ENCODE peak calls at places on chromosomes 11 and 22, in seven cellular contexts. One of them, this sample, is unnamed.
A peak's percentile ranks its signal among the peaks of the same experiment; 100 is the strongest.

GRCh38 chr11:108016647-108017046 is 7.9 kb downstream of the CUL5 start:
- DNase-seq in IMR-90: no peak
- DNase-seq in spleen: no peak
- DNase-seq in adipocyte: no peak
- DNase-seq in body of pancreas: no peak
- DNase-seq in neuronal stem cell: no peak
- DNase-seq in Panc1: no peak
- DNase-seq in this sample: no peak

GRCh38 chr11:103881518-103882070 is 154.8 kb upstream of the DDI1 start:
- DNase-seq in Panc1: no peak
- DNase-seq in adipocyte: peak; percentile 62
- DNase-seq in spleen: no peak
- DNase-seq in neuronal stem cell: no peak
- DNase-seq in body of pancreas: no peak
- DNase-seq in IMR-90: no peak
- DNase-seq in this sample: no peak

GRCh38 chr22:30104501-30105156 is 24.4 kb downstream of the HORMAD2 start:
- DNase-seq in body of pancreas: no peak
- DNase-seq in adipocyte: no peak
- DNase-seq in neuronal stem cell: no peak
- DNase-seq in IMR-90: peak; percentile 54
- DNase-seq in Panc1: no peak
- DNase-seq in spleen: no peak
- DNase-seq in this sample: no peak

GRCh38 chr11:117425679-117426296 is 98.1 kb downstream of the CEP164 start:
- DNase-seq in adipocyte: no peak
- DNase-seq in neuronal stem cell: no peak
- DNase-seq in spleen: peak; percentile 16
- DNase-seq in Panc1: no peak
- DNase-seq in body of pancreas: no peak
- DNase-seq in IMR-90: no peak
- DNase-seq in this sample: no peak

GRCh38 chr22:41239443-41240128 is 1.1 kb downstream of the CHADL start:
- DNase-seq in neuronal stem cell: no peak
- DNase-seq in spleen: no peak
- DNase-seq in IMR-90: no peak
- DNase-seq in Panc1: no peak
- DNase-seq in body of pancreas: no peak
- DNase-seq in adipocyte: no peak
- DNase-seq in this sample: no peak

GRCh38 chr11:79727221-79727620 is 286.4 kb upstream of the TENM4 start:
- DNase-seq in spleen: no peak
- DNase-seq in Panc1: no peak
- DNase-seq in IMR-90: no peak
- DNase-seq in adipocyte: no peak
- DNase-seq in body of pancreas: no peak
- DNase-seq in neuronal stem cell: no peak
- DNase-seq in this sample: no peak

GRCh38 chr22:31259798-31260473 is 32.4 kb downstream of the PIK3IP1 start:
- DNase-seq in neuronal stem cell: no peak
- DNase-seq in spleen: no peak
- DNase-seq in Panc1: no peak
- DNase-seq in adipocyte: no peak
- DNase-seq in body of pancreas: no peak
- DNase-seq in IMR-90: no peak
- DNase-seq in this sample: no peak

GRCh38 chr11:69599502-69599901 is 41.5 kb upstream of the CCND1 start:
- DNase-seq in neuronal stem cell: no peak
- DNase-seq in adipocyte: no peak
- DNase-seq in spleen: no peak
- DNase-seq in Panc1: no peak
- DNase-seq in body of pancreas: no peak
- DNase-seq in IMR-90: no peak
- DNase-seq in this sample: no peak

GRCh38 chr11:43895601-43896000 is 15.0 kb downstream of the ALKBH3 start:
- DNase-seq in body of pancreas: no peak
- DNase-seq in spleen: no peak
- DNase-seq in neuronal stem cell: no peak
- DNase-seq in Panc1: no peak
- DNase-seq in adipocyte: no peak
- DNase-seq in IMR-90: no peak
- DNase-seq in this sample: no peak

GRCh38 chr11:43898574-43898973 is 17.9 kb downstream of the ALKBH3 start:
- DNase-seq in Panc1: no peak
- DNase-seq in neuronal stem cell: no peak
- DNase-seq in adipocyte: no peak
- DNase-seq in spleen: no peak
- DNase-seq in body of pancreas: no peak
- DNase-seq in IMR-90: no peak
- DNase-seq in this sample: no peak

GRCh38 chr11:43894546-43894945 is 13.9 kb downstream of the ALKBH3 start:
- DNase-seq in Panc1: no peak
- DNase-seq in neuronal stem cell: no peak
- DNase-seq in IMR-90: no peak
- DNase-seq in adipocyte: no peak
- DNase-seq in body of pancreas: no peak
- DNase-seq in spleen: no peak
- DNase-seq in this sample: no peak

GRCh38 chr11:43892851-43893250 is 12.2 kb downstream of the ALKBH3 start:
- DNase-seq in adipocyte: no peak
- DNase-seq in IMR-90: no peak
- DNase-seq in body of pancreas: no peak
- DNase-seq in Panc1: no peak
- DNase-seq in neuronal stem cell: no peak
- DNase-seq in spleen: no peak
- DNase-seq in this sample: no peak
- H3K36me3 ChIP-seq in adipocyte: peaks cover 87% of the 10 kb centered on the region
- H3K36me3 ChIP-seq in IMR-90: peaks cover 32% of the 10 kb centered on the region
- H3K36me3 ChIP-seq in body of pancreas: no peaks in the 10 kb centered on the region
- H3K36me3 ChIP-seq in Panc1: peaks cover 9% of the 10 kb centered on the region
- H3K36me3 ChIP-seq in neuronal stem cell: peaks cover 91% of the 10 kb centered on the region
- H3K36me3 ChIP-seq in spleen: peaks cover 75% of the 10 kb centered on the region
- H3K36me3 ChIP-seq in this sample: no peaks in the 10 kb centered on the region

GRCh38 chr11:72294566-72295395 is 50.8 kb upstream of the PHOX2A start:
- DNase-seq in spleen: no peak
- DNase-seq in neuronal stem cell: no peak
- DNase-seq in IMR-90: no peak
- DNase-seq in adipocyte: no peak
- DNase-seq in body of pancreas: no peak
- DNase-seq in Panc1: no peak
- DNase-seq in this sample: no peak

GRCh38 chr11:72295471-72295870 is 51.5 kb upstream of the PHOX2A start:
- DNase-seq in neuronal stem cell: no peak
- DNase-seq in IMR-90: no peak
- DNase-seq in Panc1: no peak
- DNase-seq in body of pancreas: no peak
- DNase-seq in spleen: no peak
- DNase-seq in adipocyte: no peak
- DNase-seq in this sample: no peak

GRCh38 chr11:72298931-72299330 is 55.0 kb upstream of the PHOX2A start:
- DNase-seq in neuronal stem cell: no peak
- DNase-seq in body of pancreas: no peak
- DNase-seq in Panc1: no peak
- DNase-seq in adipocyte: no peak
- DNase-seq in spleen: no peak
- DNase-seq in IMR-90: no peak
- DNase-seq in this sample: no peak

GRCh38 chr11:72300268-72300667 is 56.3 kb upstream of the PHOX2A start:
- DNase-seq in IMR-90: no peak
- DNase-seq in Panc1: no peak
- DNase-seq in body of pancreas: no peak
- DNase-seq in neuronal stem cell: no peak
- DNase-seq in adipocyte: no peak
- DNase-seq in spleen: no peak
- DNase-seq in this sample: no peak

DNA sequence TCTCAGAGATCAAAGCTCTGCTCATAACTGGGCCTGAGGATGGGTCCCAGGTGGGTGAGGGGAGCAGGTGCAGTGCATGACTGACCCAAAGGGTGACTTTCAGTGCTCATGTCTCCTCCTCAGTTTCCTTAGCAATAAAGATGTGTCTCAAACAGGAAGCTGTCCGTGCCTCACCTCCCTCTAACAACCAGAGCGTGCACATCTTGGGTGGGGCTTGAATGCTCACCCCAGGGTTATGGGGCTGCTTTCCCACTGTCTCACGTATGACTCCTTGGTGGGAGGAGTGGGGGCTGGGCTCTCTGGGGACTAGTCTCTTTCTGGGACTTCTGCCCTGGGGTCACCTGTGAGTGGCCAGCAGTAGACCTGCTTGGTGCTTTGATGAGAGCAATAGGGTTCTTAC is 53.9 kb upstream of the PHOX2A start:
- DNase-seq in adipocyte: no peak
- DNase-seq in body of pancreas: no peak
- DNase-seq in IMR-90: no peak
- DNase-seq in Panc1: no peak
- DNase-seq in neuronal stem cell: no peak
- DNase-seq in spleen: no peak
- DNase-seq in this sample: no peak
- H3K36me3 ChIP-seq in adipocyte: peaks cover 72% of the 10 kb centered on the region
- H3K36me3 ChIP-seq in body of pancreas: no peaks in the 10 kb centered on the region
- H3K36me3 ChIP-seq in IMR-90: peaks cover 25% of the 10 kb centered on the region
- H3K36me3 ChIP-seq in Panc1: no peaks in the 10 kb centered on the region
- H3K36me3 ChIP-seq in neuronal stem cell: peaks cover 73% of the 10 kb centered on the region
- H3K36me3 ChIP-seq in spleen: peaks cover 72% of the 10 kb centered on the region
- H3K36me3 ChIP-seq in this sample: no peaks in the 10 kb centered on the region

GRCh38 chr11:8792636-8793035 is 110.0 kb downstream of the RPL27A start:
- DNase-seq in neuronal stem cell: no peak
- DNase-seq in adipocyte: peak; percentile 50
- DNase-seq in spleen: no peak
- DNase-seq in IMR-90: no peak
- DNase-seq in Panc1: no peak
- DNase-seq in body of pancreas: no peak
- DNase-seq in this sample: no peak

GRCh38 chr11:8788616-8789015 is 106.0 kb downstream of the RPL27A start:
- DNase-seq in neuronal stem cell: no peak
- DNase-seq in IMR-90: no peak
- DNase-seq in adipocyte: no peak
- DNase-seq in body of pancreas: no peak
- DNase-seq in spleen: no peak
- DNase-seq in Panc1: no peak
- DNase-seq in this sample: no peak

GRCh38 chr11:8793114-8793777 is 110.7 kb downstream of the RPL27A start:
- DNase-seq in neuronal stem cell: no peak
- DNase-seq in spleen: no peak
- DNase-seq in IMR-90: peak; percentile 51
- DNase-seq in body of pancreas: no peak
- DNase-seq in adipocyte: peak; percentile 75
- DNase-seq in Panc1: no peak
- DNase-seq in this sample: no peak

GRCh38 chr11:8789864-8790263 is 107.3 kb downstream of the RPL27A start:
- DNase-seq in spleen: no peak
- DNase-seq in adipocyte: no peak
- DNase-seq in IMR-90: no peak
- DNase-seq in Panc1: no peak
- DNase-seq in body of pancreas: no peak
- DNase-seq in neuronal stem cell: no peak
- DNase-seq in this sample: no peak

GRCh38 chr11:8790964-8791363 is 108.4 kb downstream of the RPL27A start:
- DNase-seq in IMR-90: no peak
- DNase-seq in Panc1: no peak
- DNase-seq in adipocyte: no peak
- DNase-seq in neuronal stem cell: no peak
- DNase-seq in body of pancreas: no peak
- DNase-seq in spleen: no peak
- DNase-seq in this sample: no peak
- H3K36me3 ChIP-seq in IMR-90: peaks cover 13% of the 10 kb centered on the region
- H3K36me3 ChIP-seq in Panc1: no peaks in the 10 kb centered on the region
- H3K36me3 ChIP-seq in adipocyte: no peaks in the 10 kb centered on the region
- H3K36me3 ChIP-seq in neuronal stem cell: peaks cover 25% of the 10 kb centered on the region
- H3K36me3 ChIP-seq in body of pancreas: no peaks in the 10 kb centered on the region
- H3K36me3 ChIP-seq in spleen: no peaks in the 10 kb centered on the region
- H3K36me3 ChIP-seq in this sample: no peaks in the 10 kb centered on the region

GRCh38 chr11:61799665-61800284 is 7.1 kb downstream of the FEN1 start:
- DNase-seq in neuronal stem cell: no peak
- DNase-seq in body of pancreas: no peak
- DNase-seq in spleen: no peak
- DNase-seq in IMR-90: no peak
- DNase-seq in adipocyte: no peak
- DNase-seq in Panc1: no peak
- DNase-seq in this sample: no peak

GRCh38 chr11:61806785-61807184 is 10.0 kb downstream of the FADS1 start:
- DNase-seq in adipocyte: no peak
- DNase-seq in Panc1: no peak
- DNase-seq in neuronal stem cell: no peak
- DNase-seq in spleen: peak; percentile 30
- DNase-seq in body of pancreas: no peak
- DNase-seq in IMR-90: no peak
- DNase-seq in this sample: no peak

GRCh38 chr11:61800331-61801281 is 7.9 kb downstream of the FEN1 start:
- DNase-seq in body of pancreas: no peak
- DNase-seq in adipocyte: no peak
- DNase-seq in neuronal stem cell: no peak
- DNase-seq in spleen: no peak
- DNase-seq in Panc1: no peak
- DNase-seq in IMR-90: peak; percentile 68
- DNase-seq in this sample: no peak

GRCh38 chr11:61803889-61804647 is 11.4 kb downstream of the FEN1 start:
- DNase-seq in spleen: peak; percentile 29
- DNase-seq in Panc1: no peak
- DNase-seq in neuronal stem cell: no peak
- DNase-seq in adipocyte: no peak
- DNase-seq in body of pancreas: no peak
- DNase-seq in IMR-90: peak; percentile 49
- DNase-seq in this sample: no peak

DNA sequence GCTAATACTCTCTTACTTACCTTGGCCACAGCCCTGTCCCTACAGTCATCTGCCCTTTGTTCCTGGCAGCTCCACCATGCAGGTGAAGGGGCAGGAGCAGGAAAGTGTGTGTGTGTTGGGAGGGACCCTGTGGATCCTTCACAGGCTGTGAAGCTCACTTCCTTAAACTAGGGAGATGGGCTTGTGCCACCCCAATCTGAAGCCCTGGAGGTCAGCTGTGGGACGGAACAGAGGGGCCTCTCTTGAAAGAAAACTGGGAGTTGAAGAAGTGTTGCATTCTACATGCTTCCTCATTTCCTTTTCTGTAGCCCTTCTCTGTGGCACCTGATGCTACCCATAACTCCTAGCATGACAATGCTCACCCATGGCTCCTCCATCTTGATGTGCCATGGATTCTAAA is 11.7 kb downstream of the FADS1 start:
- DNase-seq in body of pancreas: no peak
- DNase-seq in adipocyte: no peak
- DNase-seq in neuronal stem cell: no peak
- DNase-seq in Panc1: no peak
- DNase-seq in IMR-90: no peak
- DNase-seq in spleen: peak; percentile 5
- DNase-seq in this sample: no peak
- H3K36me3 ChIP-seq in body of pancreas: no peaks in the 10 kb centered on the region
- H3K36me3 ChIP-seq in adipocyte: peaks cover 98% of the 10 kb centered on the region
- H3K36me3 ChIP-seq in neuronal stem cell: peaks cover 98% of the 10 kb centered on the region
- H3K36me3 ChIP-seq in Panc1: peaks cover 13% of the 10 kb centered on the region
- H3K36me3 ChIP-seq in IMR-90: peaks cover 44% of the 10 kb centered on the region
- H3K36me3 ChIP-seq in spleen: peaks cover 17% of the 10 kb centered on the region
- H3K36me3 ChIP-seq in this sample: peaks cover 56% of the 10 kb centered on the region

GRCh38 chr22:37832022-37832857 is 9.1 kb downstream of the GALR3 start:
- DNase-seq in Panc1: no peak
- DNase-seq in spleen: no peak
- DNase-seq in adipocyte: no peak
- DNase-seq in body of pancreas: no peak
- DNase-seq in IMR-90: no peak
- DNase-seq in neuronal stem cell: no peak
- DNase-seq in this sample: no peak
- H3K36me3 ChIP-seq in Panc1: no peaks in the 10 kb centered on the region
- H3K36me3 ChIP-seq in spleen: peaks cover 50% of the 10 kb centered on the region
- H3K36me3 ChIP-seq in adipocyte: peaks cover 61% of the 10 kb centered on the region
- H3K36me3 ChIP-seq in body of pancreas: peaks cover 29% of the 10 kb centered on the region
- H3K36me3 ChIP-seq in IMR-90: peaks cover 41% of the 10 kb centered on the region
- H3K36me3 ChIP-seq in neuronal stem cell: peaks cover 83% of the 10 kb centered on the region
- H3K36me3 ChIP-seq in this sample: no peaks in the 10 kb centered on the region